ENCODE peak calls at places on chromosomes 4 and X, in nine cellular contexts. One of them, this sample, is unnamed.

GRCh38 chr4:109022941-109023340 is 260.1 kb upstream of the ETNPPL start:
- DNase-seq in Peyer's patch: no peak
- DNase-seq in PC-3: no peak
- DNase-seq in psoas muscle: no peak
- DNase-seq in activated T-cell treated with anti-CD3 and anti-CD28 coated beads for 1 hour: no peak
- DNase-seq in activated T-helper 9 cell treated with anti-CD3 and anti-CD28 coated beads, Interleukin-2, amount 50 U/mL, for 16 hours: no peak
- DNase-seq in pancreas: no peak
- DNase-seq in fibroblast of lung: no peak
- DNase-seq in mesendoderm: no peak
- DNase-seq in this sample: no peak

GRCh38 chr4:137700072-137700471 is 167.8 kb upstream of the PCDH18 start:
- DNase-seq in pancreas: no peak
- DNase-seq in mesendoderm: no peak
- DNase-seq in activated T-helper 9 cell treated with anti-CD3 and anti-CD28 coated beads, Interleukin-2, amount 50 U/mL, for 16 hours: no peak
- DNase-seq in psoas muscle: no peak
- DNase-seq in Peyer's patch: no peak
- DNase-seq in PC-3: no peak
- DNase-seq in fibroblast of lung: peak
- DNase-seq in activated T-cell treated with anti-CD3 and anti-CD28 coated beads for 1 hour: no peak
- DNase-seq in this sample: no peak

GRCh38 chrX:31580227-31580626 is 508.4 kb upstream of the FTHL17 start:
- DNase-seq in mesendoderm: peak
- DNase-seq in pancreas: no peak
- DNase-seq in activated T-helper 9 cell treated with anti-CD3 and anti-CD28 coated beads, Interleukin-2, amount 50 U/mL, for 16 hours: no peak
- DNase-seq in fibroblast of lung: no peak
- DNase-seq in psoas muscle: no peak
- DNase-seq in activated T-cell treated with anti-CD3 and anti-CD28 coated beads for 1 hour: no peak
- DNase-seq in PC-3: no peak
- DNase-seq in Peyer's patch: no peak
- DNase-seq in this sample: no peak

GRCh38 chr4:153927546-153927945 is 138.7 kb upstream of the SFRP2 start:
- DNase-seq in mesendoderm: no peak
- DNase-seq in pancreas: no peak
- DNase-seq in psoas muscle: no peak
- DNase-seq in fibroblast of lung: no peak
- DNase-seq in activated T-helper 9 cell treated with anti-CD3 and anti-CD28 coated beads, Interleukin-2, amount 50 U/mL, for 16 hours: no peak
- DNase-seq in PC-3: no peak
- DNase-seq in activated T-cell treated with anti-CD3 and anti-CD28 coated beads for 1 hour: no peak
- DNase-seq in Peyer's patch: no peak
- DNase-seq in this sample: no peak

GRCh38 chr4:186628058-186628711 is 72.8 kb upstream of the MTNR1A start:
- DNase-seq in mesendoderm: no peak
- DNase-seq in pancreas: no peak
- DNase-seq in fibroblast of lung: no peak
- DNase-seq in activated T-cell treated with anti-CD3 and anti-CD28 coated beads for 1 hour: no peak
- DNase-seq in PC-3: no peak
- DNase-seq in Peyer's patch: no peak
- DNase-seq in psoas muscle: no peak
- DNase-seq in activated T-helper 9 cell treated with anti-CD3 and anti-CD28 coated beads, Interleukin-2, amount 50 U/mL, for 16 hours: no peak
- DNase-seq in this sample: no peak

GRCh38 chrX:130144509-130144908 is 21.1 kb downstream of the AIFM1 start:
- DNase-seq in Peyer's patch: no peak
- DNase-seq in pancreas: no peak
- DNase-seq in mesendoderm: no peak
- DNase-seq in PC-3: peak
- DNase-seq in fibroblast of lung: peak
- DNase-seq in activated T-cell treated with anti-CD3 and anti-CD28 coated beads for 1 hour: no peak
- DNase-seq in activated T-helper 9 cell treated with anti-CD3 and anti-CD28 coated beads, Interleukin-2, amount 50 U/mL, for 16 hours: no peak
- DNase-seq in psoas muscle: no peak
- DNase-seq in this sample: no peak

GRCh38 chr4:146110847-146111485 is 64.6 kb upstream of the LSM6 start:
- DNase-seq in pancreas: no peak
- DNase-seq in fibroblast of lung: no peak
- DNase-seq in activated T-helper 9 cell treated with anti-CD3 and anti-CD28 coated beads, Interleukin-2, amount 50 U/mL, for 16 hours: no peak
- DNase-seq in activated T-cell treated with anti-CD3 and anti-CD28 coated beads for 1 hour: no peak
- DNase-seq in PC-3: no peak
- DNase-seq in mesendoderm: no peak
- DNase-seq in Peyer's patch: no peak
- DNase-seq in psoas muscle: no peak
- DNase-seq in this sample: no peak

GRCh38 chr4:139594591-139595185 is 38.7 kb upstream of the SETD7 start:
- DNase-seq in fibroblast of lung: no peak
- DNase-seq in activated T-cell treated with anti-CD3 and anti-CD28 coated beads for 1 hour: no peak
- DNase-seq in activated T-helper 9 cell treated with anti-CD3 and anti-CD28 coated beads, Interleukin-2, amount 50 U/mL, for 16 hours: no peak
- DNase-seq in Peyer's patch: no peak
- DNase-seq in PC-3: no peak
- DNase-seq in mesendoderm: no peak
- DNase-seq in psoas muscle: no peak
- DNase-seq in pancreas: no peak
- DNase-seq in this sample: no peak

GRCh38 chr4:7787067-7787466 is 152.6 kb downstream of the AFAP1 start:
- DNase-seq in Peyer's patch: no peak
- DNase-seq in PC-3: no peak
- DNase-seq in activated T-helper 9 cell treated with anti-CD3 and anti-CD28 coated beads, Interleukin-2, amount 50 U/mL, for 16 hours: no peak
- DNase-seq in pancreas: no peak
- DNase-seq in psoas muscle: no peak
- DNase-seq in activated T-cell treated with anti-CD3 and anti-CD28 coated beads for 1 hour: no peak
- DNase-seq in fibroblast of lung: no peak
- DNase-seq in mesendoderm: no peak
- DNase-seq in this sample: no peak